ENCODE peak calls at places on chromosomes 1 and 21, in six cellular contexts. L, C, E, S, U and V are unnamed samples.

GRCh38 chr1:1309525-1310385 is 1.4 kb downstream of the PUSL1 start:
- DNase-seq in L (no peak), E (no peak), U (no peak), C (no peak), S (no peak), V (no peak)

GRCh38 chr21:21712761-21713558 is 714.8 kb downstream of the NCAM2 start:
- DNase-seq in S (no peak), E (no peak), C (no peak), U (peak), L (no peak), V (no peak)

GRCh38 chr1:3975903-3976630 is 76.0 kb upstream of the C1orf174 start:
- DNase-seq in L (no peak), E (no peak), C (no peak), S (no peak), U (no peak), V (no peak)

GRCh38 chr1:215567491-215568286 is 585 bp downstream of the KCTD3 start:
- DNase-seq in L (peak), U (peak), S (peak), C (peak), E (no peak), V (no peak)

GRCh38 chr21:36917487-36918158 is 48.8 kb downstream of the HLCS start:
- DNase-seq in C (no peak), S (no peak), E (no peak), U (peak), L (peak), V (no peak)

GRCh38 chr1:173213665-173214064 is 6.5 kb upstream of the TNFSF4 start:
- DNase-seq in S (no peak), L (no peak), C (no peak), E (no peak), U (no peak), V (no peak)

GRCh38 chr1:22836846-22837245 is 126.2 kb downstream of the EPHB2 start:
- DNase-seq in U (no peak), E (no peak), C (no peak), L (no peak), S (no peak), V (no peak)

GRCh38 chr1:111204211-111204883 is 3.9 kb upstream of the DENND2D start:
- DNase-seq in U (no peak), L (no peak), S (peak), C (peak), E (peak), V (no peak)

GRCh38 chr1:41735587-41736290 is 183.0 kb downstream of the HIVEP3 start:
- DNase-seq in E (no peak), L (no peak), U (no peak), C (no peak), S (no peak), V (no peak)

GRCh38 chr1:40392206-40392605 is 18.7 kb downstream of the SMAP2 start:
- DNase-seq in S (no peak), E (no peak), U (peak), L (no peak), C (no peak), V (no peak)

GRCh38 chr1:156821801-156822200 is 5.2 kb upstream of the SH2D2A start:
- DNase-seq in S (no peak), E (no peak), U (peak), C (no peak), L (no peak), V (no peak)

GRCh38 chr1:226654508-226655124 is 84.5 kb downstream of the ITPKB start:
- DNase-seq in E (no peak), U (no peak), L (no peak), S (no peak), C (no peak), V (peak)

GRCh38 chr1:94783342-94784264 is 36.6 kb upstream of the SLC44A3 start:
- DNase-seq in U (peak), E (peak), C (no peak), L (no peak), S (no peak), V (no peak)

GRCh38 chr1:36542962-36543515 is 60.3 kb upstream of the CSF3R start:
- DNase-seq in S (no peak), E (no peak), C (no peak), U (no peak), L (peak), V (peak)